ENCODE peak calls at places on chromosome 22, in six cellular contexts. E, K, Z, Y, P and U are unnamed samples. For H3K9me3 and H3K4me1, the result is how much of the 10 kb centered on the place peaks cover.

GRCh38 chr22:19815093-19815822 is 39.4 kb downstream of the GNB1L start:
- DNase-seq in E (no peak), K (no peak), Z (no peak), Y (no peak), P (no peak), U (no peak)

GRCh38 chr22:29203883-29204282 is 1.8 kb upstream of the EMID1 start:
- DNase-seq in E (no peak), K (no peak), Z (peak), Y (no peak), P (no peak), U (no peak)

GRCh38 chr22:49960967-49961600 is 512 bp downstream of the PIM3 start:
- DNase-seq in E (no peak), K (peak), Z (peak), Y (peak), P (no peak), U (no peak)

GRCh38 chr22:25960375-25960774 is 208.9 kb upstream of the SEZ6L start:
- DNase-seq in E (no peak), K (no peak), Z (no peak), Y (no peak), P (no peak), U (no peak)

GRCh38 chr22:27885977-27886842 is 32.8 kb downstream of the PITPNB start:
- DNase-seq in E (peak), K (peak), Z (peak), Y (peak), P (peak), U (peak)

GRCh38 chr22:35470903-35471321 is 69.7 kb upstream of the RASD2 start:
- DNase-seq in E (no peak), K (no peak), Z (no peak), Y (no peak), P (peak), U (no peak)

GRCh38 chr22:43542681-43543521 is 131.1 kb downstream of the MPPED1 start:
- DNase-seq in E (no peak), K (no peak), Z (no peak), Y (no peak), P (no peak), U (no peak)

GRCh38 chr22:41943661-41944209 is 3.2 kb downstream of the CENPM start:
- DNase-seq in E (no peak), K (no peak), Z (no peak), Y (no peak), P (no peak), U (no peak)

GRCh38 chr22:23248583-23248982 is 68.3 kb downstream of the BCR start:
- DNase-seq in E (no peak), K (no peak), Z (no peak), Y (peak), P (no peak), U (no peak)

GRCh38 chr22:37492428-37493344 is 6.5 kb upstream of the MFNG start:
- DNase-seq in E (peak), K (no peak), Z (peak), Y (no peak), P (no peak), U (peak)

GRCh38 chr22:43891360-43892182 is at the start of gene PNPLA5:
- DNase-seq in E (no peak), K (no peak), Z (no peak), Y (no peak), P (no peak), U (no peak)

GRCh38 chr22:37607912-37608476 is 640 bp upstream of the GGA1 start:
- DNase-seq in E (no peak), K (no peak), Z (no peak), Y (no peak), P (no peak), U (no peak)

GRCh38 chr22:35582861-35583670 is 34.1 kb downstream of the MB start:
- DNase-seq in E (peak), K (no peak), Z (peak), Y (peak), P (peak), U (peak)

GRCh38 chr22:26952004-26952403 is 294.6 kb downstream of the MIAT start:
- DNase-seq in E (no peak), K (no peak), Z (no peak), Y (no peak), P (no peak), U (no peak)

GRCh38 chr22:43110444-43110926 is at the start of gene BIK:
- DNase-seq in E (peak), K (no peak), Z (peak), Y (peak), P (no peak), U (peak)

GRCh38 chr22:50481440-50482106 is at the start of gene ADM2:
- DNase-seq in E (peak), K (no peak), Z (no peak), Y (peak), P (no peak), U (peak)

GRCh38 chr22:33652596-33652995 is 267.7 kb downstream of the LARGE1 start:
- DNase-seq in E (no peak), K (no peak), Z (no peak), Y (no peak), P (no peak), U (no peak)

GRCh38 chr22:37293172-37293571 is 10.9 kb downstream of the CYTH4 start:
- DNase-seq in E (no peak), K (no peak), Z (no peak), Y (no peak), P (no peak), U (no peak)

GRCh38 chr22:42991010-42991651 is 23.8 kb downstream of the PACSIN2 start:
- DNase-seq in E (no peak), K (no peak), Z (no peak), Y (no peak), P (no peak), U (no peak)

GRCh38 chr22:23166841-23167610 is 13.3 kb upstream of the BCR start:
- DNase-seq in E (no peak), K (no peak), Z (no peak), Y (no peak), P (no peak), U (no peak)

DNA sequence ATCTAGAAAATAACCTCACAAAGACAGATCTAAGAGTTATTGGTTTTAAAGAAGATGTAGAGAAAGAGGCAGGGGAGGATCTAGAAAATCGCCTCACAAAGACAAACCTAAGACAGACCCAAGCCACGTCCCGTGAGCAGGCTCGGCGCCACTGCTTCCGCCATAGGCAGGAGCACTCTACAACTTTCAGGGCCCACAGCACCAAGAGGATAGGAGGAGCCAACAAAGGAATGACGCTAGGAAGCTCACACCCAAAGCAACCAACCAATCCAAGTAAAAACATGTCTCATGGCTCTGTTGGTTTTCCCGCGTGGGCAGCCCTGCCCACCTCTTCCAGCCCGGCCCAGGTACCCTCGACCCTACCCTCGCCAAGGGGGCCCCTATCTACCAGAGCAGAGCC is 4167.4 kb upstream of the OR11H1 start:
- DNase-seq in E (no peak), K (no peak), Z (no peak), Y (no peak), P (no peak), U (no peak)
- H3K9me3 ChIP-seq in E (under half), K (under half), Z (under half), Y (under half), P (under half), U (under half)

GRCh38 chr22:45227645-45228400 is 12.9 kb downstream of the KIAA0930 start:
- DNase-seq in E (no peak), K (no peak), Z (no peak), Y (no peak), P (no peak), U (no peak)
- H3K4me1 ChIP-seq in E (under half), K (half or more), Z (under half), Y (under half), P (under half), U (under half)

DNA sequence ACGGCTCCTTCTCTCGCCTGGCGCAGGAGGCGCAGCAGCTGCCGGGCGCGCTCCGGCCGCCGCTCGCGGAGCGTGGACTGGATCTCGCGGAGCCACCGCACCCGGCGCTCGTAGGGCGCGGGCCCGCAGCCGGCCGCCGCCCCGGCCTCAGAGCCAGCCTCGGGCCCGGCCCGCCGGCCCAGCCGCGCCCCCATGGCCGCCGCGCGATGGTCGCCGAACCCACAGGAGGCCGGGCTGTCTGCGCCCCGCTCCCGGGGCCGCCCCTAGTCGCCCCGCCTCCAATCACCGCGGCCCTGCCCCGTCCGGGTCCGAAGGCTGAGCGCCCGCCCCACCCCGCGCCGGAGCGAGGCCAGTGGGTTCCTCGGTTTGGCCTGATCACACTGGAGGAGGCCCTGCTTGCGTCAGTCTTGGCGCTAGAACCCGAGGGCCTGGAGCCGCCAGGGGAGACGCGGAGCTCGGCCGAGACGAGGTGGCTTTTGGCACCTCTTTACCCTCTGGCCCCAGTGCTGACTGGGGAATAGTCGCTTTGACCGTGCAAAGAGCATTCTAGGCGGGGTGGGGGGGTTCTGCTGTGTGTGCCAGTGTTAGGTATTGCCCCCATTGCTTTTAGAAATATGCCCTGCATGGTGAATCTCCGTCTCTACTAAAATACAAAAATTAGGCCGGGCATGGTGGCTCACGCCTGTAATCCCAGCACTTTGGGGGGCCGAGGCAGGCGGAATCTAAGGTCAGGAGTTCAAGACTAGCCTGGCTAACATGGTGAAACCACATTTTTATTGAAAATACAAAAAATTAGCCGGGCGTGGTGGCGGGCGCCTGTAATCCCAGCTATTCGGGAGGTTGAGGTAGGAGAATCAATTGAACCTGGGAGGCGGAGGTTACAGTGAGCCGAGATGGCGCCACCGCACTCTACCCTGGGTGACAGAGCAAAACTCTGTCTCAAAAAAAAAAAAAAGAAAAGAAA is at the start of gene LRRC75B:
- DNase-seq in E (peak), K (peak), Z (no peak), Y (peak), P (peak), U (no peak)
- H3K27ac ChIP-seq in E (peak), K (peak), Z (no peak), Y (peak), P (peak), U (no peak)

DNA sequence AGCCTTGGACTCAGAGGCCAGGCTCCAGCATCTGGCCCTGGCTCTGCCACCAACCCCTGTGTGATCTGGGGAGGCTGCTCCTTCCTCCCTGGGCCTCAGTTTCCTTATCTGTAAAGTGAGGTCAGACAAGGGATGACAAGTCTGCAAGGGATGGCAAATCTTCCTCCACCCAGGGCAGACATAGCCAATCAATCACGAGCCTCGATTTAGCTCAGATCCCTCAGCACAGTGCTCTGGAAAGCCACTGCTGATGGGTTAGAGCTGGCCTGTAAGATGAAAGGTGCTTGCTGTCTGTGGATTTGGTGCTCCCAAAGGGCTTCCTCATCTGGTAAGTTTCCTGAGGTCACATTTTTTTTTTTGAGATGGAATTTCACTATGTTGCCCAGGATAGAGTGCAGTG is 20.2 kb downstream of the NPTXR start:
- DNase-seq in E (no peak), K (no peak), Z (no peak), Y (no peak), P (no peak), U (no peak)
- H3K9me3 ChIP-seq in E (under half), K (under half), Z (under half), Y (under half), P (under half), U (under half)

DNA sequence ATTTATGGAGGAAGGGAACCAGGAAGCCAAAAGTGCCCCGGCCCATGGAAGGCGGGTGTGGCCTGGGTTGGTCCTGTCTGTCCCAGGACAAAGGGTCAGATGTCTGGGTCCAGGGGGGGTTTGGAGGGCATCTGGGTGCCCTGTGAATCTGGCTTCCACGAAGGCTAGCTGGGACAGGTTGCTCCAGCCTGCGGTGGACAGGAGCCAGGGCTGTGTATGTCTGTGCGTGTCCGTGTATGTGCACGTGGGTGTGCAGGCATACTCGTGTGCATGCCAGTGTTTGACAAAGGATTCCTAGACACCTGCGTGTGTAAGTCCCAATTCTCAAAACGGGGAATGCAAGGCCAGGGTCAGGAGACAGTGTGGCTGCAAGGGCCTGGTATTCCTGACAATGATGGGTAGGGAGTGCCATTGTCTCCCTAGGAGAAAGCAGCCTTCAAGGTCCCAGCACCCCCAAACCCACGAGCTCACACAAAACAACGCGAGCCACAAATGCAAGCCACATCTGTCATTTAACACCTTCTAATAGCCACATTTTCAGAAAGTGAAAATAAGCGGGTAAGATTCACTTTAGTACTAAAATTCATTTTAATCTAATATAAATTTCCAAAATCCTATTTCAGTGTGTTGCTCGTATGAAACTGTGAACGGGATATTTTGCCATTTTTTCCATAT is 78.4 kb upstream of the WNT7B start:
- DNase-seq in E (no peak), K (peak), Z (no peak), Y (no peak), P (no peak), U (no peak)
- H3K4me1 ChIP-seq in E (under half), K (half or more), Z (half or more), Y (half or more), P (under half), U (half or more)

GRCh38 chr22:45743687-45744086 is 72.1 kb downstream of the ATXN10 start:
- DNase-seq in E (no peak), K (no peak), Z (no peak), Y (no peak), P (no peak), U (no peak)

GRCh38 chr22:45744442-45744841 is 72.8 kb downstream of the ATXN10 start:
- DNase-seq in E (no peak), K (no peak), Z (no peak), Y (no peak), P (no peak), U (no peak)

GRCh38 chr22:45738206-45738605 is 66.6 kb downstream of the ATXN10 start:
- DNase-seq in E (no peak), K (no peak), Z (no peak), Y (no peak), P (no peak), U (no peak)

GRCh38 chr22:45740236-45740635 is 68.6 kb downstream of the ATXN10 start:
- DNase-seq in E (no peak), K (no peak), Z (no peak), Y (no peak), P (no peak), U (no peak)

DNA sequence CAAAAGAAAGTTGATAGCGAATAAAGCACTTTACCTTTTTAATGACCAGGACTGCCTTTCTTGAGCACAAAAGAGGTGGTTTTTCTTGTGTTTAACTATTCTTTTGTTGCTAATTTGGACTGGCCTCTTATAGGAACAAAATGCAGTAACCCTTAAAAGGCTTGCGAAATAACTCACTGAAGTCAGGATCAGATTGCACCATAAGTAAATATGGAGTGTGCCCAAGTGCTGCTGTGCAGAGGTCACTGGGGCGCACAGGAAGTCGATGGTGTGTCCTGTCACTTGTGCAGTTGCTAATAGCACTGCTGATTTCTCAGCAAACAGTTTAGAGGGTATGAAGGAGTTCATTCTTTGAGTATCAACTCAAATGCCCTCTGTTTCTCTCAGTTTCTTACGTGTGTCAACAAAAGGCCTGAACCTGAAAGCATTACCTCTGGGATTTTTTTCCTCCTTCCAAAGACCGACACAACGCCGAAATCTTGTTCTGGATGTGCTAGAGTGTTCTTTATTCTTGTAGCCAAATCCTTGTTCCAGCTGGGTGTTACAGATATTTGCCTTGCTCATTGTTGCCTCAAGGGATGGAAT is 71.3 kb downstream of the ATXN10 start:
- DNase-seq in E (no peak), K (no peak), Z (no peak), Y (peak), P (no peak), U (no peak)
- H3K27ac ChIP-seq in E (no peak), K (no peak), Z (no peak), Y (no peak), P (no peak), U (no peak)

GRCh38 chr22:30982501-30982900 is 13.4 kb downstream of the TUG1 start:
- DNase-seq in E (no peak), K (no peak), Z (no peak), Y (no peak), P (no peak), U (no peak)

GRCh38 chr22:30979932-30980331 is 10.9 kb downstream of the TUG1 start:
- DNase-seq in E (no peak), K (no peak), Z (no peak), Y (no peak), P (no peak), U (no peak)

GRCh38 chr22:30984317-30984716 is 15.3 kb downstream of the TUG1 start:
- DNase-seq in E (no peak), K (no peak), Z (no peak), Y (no peak), P (no peak), U (no peak)

GRCh38 chr22:30978304-30978962 is 9.4 kb downstream of the TUG1 start:
- DNase-seq in E (no peak), K (no peak), Z (no peak), Y (no peak), P (no peak), U (no peak)
- H3K9me3 ChIP-seq in E (half or more), K (half or more), Z (under half), Y (under half), P (under half), U (half or more)

GRCh38 chr22:48333816-48334735 is 1493.6 kb downstream of the BRD1 start:
- DNase-seq in E (no peak), K (no peak), Z (no peak), Y (no peak), P (no peak), U (no peak)

GRCh38 chr22:48333323-48333763 is 1494.3 kb downstream of the BRD1 start:
- DNase-seq in E (no peak), K (no peak), Z (no peak), Y (no peak), P (no peak), U (no peak)

GRCh38 chr22:48334971-48335370 is 1492.7 kb downstream of the BRD1 start:
- DNase-seq in E (no peak), K (no peak), Z (no peak), Y (no peak), P (no peak), U (no peak)

GRCh38 chr22:48336339-48337060 is 1491.2 kb downstream of the BRD1 start:
- DNase-seq in E (no peak), K (no peak), Z (no peak), Y (no peak), P (no peak), U (no peak)

DNA sequence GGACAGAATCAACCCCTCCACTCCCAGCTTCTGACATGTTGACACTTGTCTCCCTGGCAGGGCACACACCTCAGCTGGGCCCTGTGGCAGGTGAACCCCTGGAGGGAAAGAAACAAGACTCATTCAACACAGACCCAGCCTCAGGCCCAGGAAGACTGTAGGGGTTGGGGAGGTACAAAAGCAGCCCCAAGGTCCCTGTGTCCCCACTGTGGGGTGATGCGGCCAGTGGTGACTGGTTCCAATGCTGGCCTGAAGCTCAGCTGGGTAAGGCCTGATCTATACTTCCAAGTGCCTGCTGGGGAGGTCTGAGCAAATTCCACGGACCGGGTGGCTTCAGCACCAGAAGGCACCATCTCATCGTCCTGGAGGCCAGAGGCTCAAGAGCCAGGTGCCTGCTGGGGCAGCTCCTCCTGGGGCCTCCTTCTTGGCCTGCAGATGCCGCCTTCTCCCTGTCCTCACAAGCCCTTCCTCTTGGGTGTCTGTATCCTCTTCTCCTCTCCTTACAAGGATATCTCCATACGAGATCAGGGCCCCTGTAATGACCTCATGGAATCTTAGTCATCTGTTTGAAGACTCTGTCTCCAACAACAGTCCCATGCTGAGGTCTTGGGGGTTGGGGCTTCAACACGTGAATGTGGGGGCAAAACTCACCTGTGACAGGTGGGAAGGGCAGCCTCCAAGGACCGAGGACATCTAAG is 1492.1 kb downstream of the BRD1 start:
- DNase-seq in E (no peak), K (no peak), Z (no peak), Y (no peak), P (no peak), U (no peak)
- H3K4me1 ChIP-seq in E (under half), K (under half), Z (under half), Y (under half), P (under half), U (under half)